ENCODE peak calls at places on chromosome 19, in four cellular contexts. I, L, M and N are unnamed samples.
A peak's percentile ranks its signal among the peaks of the same experiment; 100 is the strongest.

GRCh38 chr19:51128227-51128626 is 3.5 kb downstream of the SIGLEC9 start:
- DNase-seq in I (peak; percentile 40), L (no peak), M (no peak), N (peak; percentile 35)

GRCh38 chr19:36378625-36379509 is at the start of gene ZFP14:
- DNase-seq in I (peak; percentile 95), L (peak; percentile 96), M (peak; percentile 96), N (peak; percentile 98)

GRCh38 chr19:54921082-54921481 is 15.1 kb downstream of the NCR1 start:
- DNase-seq in I (no peak), L (no peak), M (no peak), N (no peak)

GRCh38 chr19:20472854-20473253 is 92.7 kb downstream of the ZNF737 start:
- DNase-seq in I (no peak), L (no peak), M (no peak), N (no peak)

GRCh38 chr19:54317108-54317964 is 4.4 kb upstream of the LILRA5 start:
- DNase-seq in I (no peak), L (no peak), M (peak; percentile 84), N (no peak)

GRCh38 chr19:49058592-49058991 is 1.0 kb upstream of the CGB7 start:
- DNase-seq in I (no peak), L (no peak), M (no peak), N (no peak)

GRCh38 chr19:45601115-45601514 is 897 bp downstream of the GPR4 start:
- DNase-seq in I (no peak), L (peak; percentile 51), M (no peak), N (no peak)

GRCh38 chr19:29256516-29256915 is 43.6 kb upstream of the UQCRFS1 start:
- DNase-seq in I (no peak), L (no peak), M (no peak), N (no peak)

GRCh38 chr19:6220385-6221191 is 59.2 kb downstream of the MLLT1 start:
- DNase-seq in I (peak; percentile 59), L (no peak), M (peak; percentile 82), N (no peak)

GRCh38 chr19:13984875-13985741 is 21.0 kb downstream of the RFX1 start:
- DNase-seq in I (no peak), L (no peak), M (peak; percentile 82), N (no peak)

GRCh38 chr19:45342911-45343310 is 2.4 kb downstream of the KLC3 start:
- DNase-seq in I (no peak), L (no peak), M (no peak), N (no peak)

GRCh38 chr19:29277107-29277506 is 64.2 kb upstream of the UQCRFS1 start:
- DNase-seq in I (no peak), L (no peak), M (no peak), N (no peak)

GRCh38 chr19:54218960-54219661 is 3.7 kb downstream of the LILRB3 start:
- DNase-seq in I (no peak), L (no peak), M (no peak), N (no peak)

GRCh38 chr19:42427313-42427712 is at the start of gene LIPE:
- DNase-seq in I (no peak), L (no peak), M (no peak), N (no peak)

GRCh38 chr19:54448774-54449700 is at the start of gene LENG8:
- DNase-seq in I (peak; percentile 99), L (peak; percentile 98), M (peak; percentile 97), N (peak; percentile 99)

GRCh38 chr19:19460258-19460731 is 54.8 kb downstream of the GATAD2A start:
- DNase-seq in I (peak; percentile 59), L (no peak), M (peak; percentile 73), N (no peak)

GRCh38 chr19:44812142-44812718 is 3.3 kb downstream of the BCAM start:
- DNase-seq in I (no peak), L (no peak), M (no peak), N (no peak)

GRCh38 chr19:30358319-30358718 is 13.9 kb upstream of the ZNF536 start:
- DNase-seq in I (no peak), L (no peak), M (no peak), N (no peak)

GRCh38 chr19:22634450-22634827 is 315 bp downstream of the ZNF492 start:
- DNase-seq in I (no peak), L (no peak), M (peak; percentile 78), N (no peak)

GRCh38 chr19:31385744-31386143 is 36.5 kb upstream of the TSHZ3 start:
- DNase-seq in I (no peak), L (no peak), M (no peak), N (no peak)

GRCh38 chr19:1567848-1568227 is 287 bp downstream of the MEX3D start:
- DNase-seq in I (no peak), L (no peak), M (no peak), N (no peak)

GRCh38 chr19:51497666-51498065 is 3.9 kb downstream of the SIGLEC12 start:
- DNase-seq in I (no peak), L (no peak), M (no peak), N (no peak)

GRCh38 chr19:9032136-9032626 is 22.0 kb upstream of the MUC16 start:
- DNase-seq in I (no peak), L (no peak), M (no peak), N (no peak)

GRCh38 chr19:45584332-45585157 is at the start of gene OPA3:
- DNase-seq in I (peak; percentile 100), L (peak; percentile 100), M (peak; percentile 99), N (peak; percentile 100)

GRCh38 chr19:55209430-55210119 is at the start of gene PTPRH:
- DNase-seq in I (peak; percentile 85), L (no peak), M (no peak), N (no peak)

GRCh38 chr19:34241513-34242337 is 12.6 kb upstream of the GARRE1 start:
- DNase-seq in I (peak; percentile 69), L (no peak), M (no peak), N (peak; percentile 11)

GRCh38 chr19:49514151-49514550 is 1.7 kb downstream of the FCGRT start:
- DNase-seq in I (peak; percentile 66), L (no peak), M (peak; percentile 75), N (no peak)

GRCh38 chr19:55526216-55527196 is 10.4 kb downstream of the SBK2 start:
- DNase-seq in I (peak; percentile 82), L (peak; percentile 84), M (no peak), N (peak; percentile 71)

GRCh38 chr19:56076413-56076998 is 44.6 kb downstream of the ZNF787 start:
- DNase-seq in I (no peak), L (no peak), M (no peak), N (no peak)

GRCh38 chr19:54573330-54573872 is at the start of gene LILRA2:
- DNase-seq in I (no peak), L (no peak), M (peak; percentile 76), N (no peak)

GRCh38 chr19:11421607-11422098 is 2.5 kb upstream of the RGL3 start:
- DNase-seq in I (peak; percentile 70), L (no peak), M (peak; percentile 88), N (peak; percentile 87)

GRCh38 chr19:32877323-32877912 is 7.9 kb upstream of the SLC7A9 start:
- DNase-seq in I (peak; percentile 19), L (no peak), M (no peak), N (no peak)

GRCh38 chr19:32880607-32881006 is 11.0 kb upstream of the SLC7A9 start:
- DNase-seq in I (no peak), L (no peak), M (no peak), N (no peak)

GRCh38 chr19:32877977-32878745 is 8.6 kb upstream of the SLC7A9 start:
- DNase-seq in I (no peak), L (no peak), M (no peak), N (no peak)

GRCh38 chr19:32879741-32880140 is 10.2 kb upstream of the SLC7A9 start:
- DNase-seq in I (no peak), L (no peak), M (no peak), N (no peak)

GRCh38 chr19:32878988-32879387 is 9.4 kb upstream of the SLC7A9 start:
- DNase-seq in I (no peak), L (no peak), M (no peak), N (no peak)
- H3K4me3 ChIP-seq in I (no peak overlapping the region), L (no peak overlapping the region), M (no peak overlapping the region), N (no peak overlapping the region)

GRCh38 chr19:7699422-7700127 is 2.4 kb downstream of the FCER2 start:
- DNase-seq in I (no peak), L (no peak), M (no peak), N (no peak)

GRCh38 chr19:7700128-7700470 is 1.8 kb downstream of the FCER2 start:
- DNase-seq in I (no peak), L (no peak), M (no peak), N (no peak)

GRCh38 chr19:7699003-7699402 is 2.9 kb downstream of the FCER2 start:
- DNase-seq in I (no peak), L (no peak), M (no peak), N (no peak)

GRCh38 chr19:7697721-7698287 is 4.1 kb downstream of the FCER2 start:
- DNase-seq in I (no peak), L (no peak), M (no peak), N (no peak)

GRCh38 chr19:7698583-7698982 is 3.3 kb downstream of the FCER2 start:
- DNase-seq in I (no peak), L (no peak), M (no peak), N (no peak)
- H3K4me1 ChIP-seq in I (no peaks in the 10 kb centered on the region), L (peaks cover 9% of the 10 kb centered on the region), M (peaks cover 8% of the 10 kb centered on the region), N (no peaks in the 10 kb centered on the region)

GRCh38 chr19:47112166-47112663 is 1.4 kb downstream of the ZC3H4 start:
- DNase-seq in I (peak; percentile 95), L (peak; percentile 94), M (peak; percentile 97), N (peak; percentile 94)
- H3K4me3 ChIP-seq in I (peak overlapping the region; percentile 92), L (peak overlapping the region; percentile 93), M (peak overlapping the region; percentile 83), N (peak overlapping the region; percentile 97)

DNA sequence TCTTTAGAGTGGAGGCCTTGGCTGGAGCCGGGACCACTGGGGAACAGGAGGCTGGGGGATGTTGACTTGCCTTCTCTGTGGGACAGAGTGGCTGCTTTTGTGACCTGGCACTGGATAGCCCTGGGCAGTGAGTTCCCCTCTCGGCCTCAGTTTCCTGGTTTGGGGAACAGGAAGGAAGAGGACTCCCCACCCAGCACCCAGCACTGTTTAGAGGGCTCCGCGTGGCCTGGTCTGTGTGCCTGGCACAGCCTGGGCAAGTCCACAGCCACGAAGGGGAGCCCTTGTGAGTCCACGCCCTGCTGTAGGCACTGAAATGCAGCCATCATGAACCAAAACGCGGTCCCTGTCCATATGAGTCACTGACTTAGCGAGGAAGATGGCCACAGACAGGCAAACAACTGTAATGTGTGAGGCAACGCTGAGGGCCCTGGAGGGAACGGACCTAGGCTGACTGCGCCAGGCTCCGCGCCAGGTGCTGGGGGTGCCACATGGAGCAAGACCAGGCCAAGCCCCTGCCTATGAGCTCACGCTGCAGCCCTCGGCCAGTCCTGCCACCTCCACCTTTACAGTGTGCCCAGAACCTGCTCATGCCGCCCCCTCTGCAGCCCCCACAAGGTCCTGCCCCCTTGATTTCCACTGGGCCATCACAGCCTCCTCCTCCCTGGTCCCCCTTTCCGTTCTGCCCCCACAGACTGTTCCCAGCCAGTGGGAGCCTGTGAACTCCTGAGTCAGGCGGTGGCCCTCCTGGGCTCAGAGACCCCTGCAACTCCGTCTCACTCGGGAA is 35.5 kb downstream of the PAK4 start:
- DNase-seq in I (no peak), L (no peak), M (peak; percentile 57), N (no peak)
- H3K4me1 ChIP-seq in I (peaks cover 14% of the 10 kb centered on the region), L (peaks cover 24% of the 10 kb centered on the region), M (peaks cover 66% of the 10 kb centered on the region), N (no peaks in the 10 kb centered on the region)